ENCODE peak calls at places on chromosomes 12 and 14, in seven cellular contexts. One of them, this sample, is unnamed.

GRCh38 chr12:101737476-101737875 is 1.8 kb downstream of the SYCP3 start:
- DNase-seq in brain microvascular endothelial cell: no peak
- DNase-seq in CD8-positive, alpha-beta T cell: no peak
- DNase-seq in astrocyte: no peak
- DNase-seq in tibial artery: no peak
- DNase-seq in endothelial cell of umbilical vein: no peak
- DNase-seq in Peyer's patch: no peak
- DNase-seq in this sample: no peak

GRCh38 chr14:37139710-37140109 is 32.7 kb downstream of the SLC25A21 start:
- DNase-seq in endothelial cell of umbilical vein: no peak
- DNase-seq in CD8-positive, alpha-beta T cell: no peak
- DNase-seq in tibial artery: no peak
- DNase-seq in astrocyte: peak; percentile 77
- DNase-seq in Peyer's patch: no peak
- DNase-seq in brain microvascular endothelial cell: no peak
- DNase-seq in this sample: no peak

GRCh38 chr12:124727244-124727673 is 136.4 kb downstream of the SCARB1 start:
- DNase-seq in endothelial cell of umbilical vein: peak; percentile 86
- DNase-seq in Peyer's patch: no peak
- DNase-seq in brain microvascular endothelial cell: no peak
- DNase-seq in astrocyte: peak; percentile 56
- DNase-seq in CD8-positive, alpha-beta T cell: no peak
- DNase-seq in tibial artery: peak; percentile 85
- DNase-seq in this sample: peak; percentile 45

GRCh38 chr12:67394600-67394999 is 125.4 kb downstream of the CAND1 start:
- DNase-seq in astrocyte: peak; percentile 82
- DNase-seq in brain microvascular endothelial cell: peak; percentile 80
- DNase-seq in CD8-positive, alpha-beta T cell: no peak
- DNase-seq in Peyer's patch: no peak
- DNase-seq in endothelial cell of umbilical vein: peak; percentile 9
- DNase-seq in tibial artery: peak; percentile 74
- DNase-seq in this sample: no peak

GRCh38 chr12:9750276-9751203 is 10.2 kb downstream of the CD69 start:
- DNase-seq in Peyer's patch: no peak
- DNase-seq in brain microvascular endothelial cell: peak; percentile 65
- DNase-seq in CD8-positive, alpha-beta T cell: peak; percentile 58
- DNase-seq in endothelial cell of umbilical vein: peak; percentile 82
- DNase-seq in tibial artery: no peak
- DNase-seq in astrocyte: peak; percentile 47
- DNase-seq in this sample: peak; percentile 60

GRCh38 chr12:2284857-2285256 is 232.1 kb downstream of the CACNA1C start:
- DNase-seq in brain microvascular endothelial cell: peak; percentile 61
- DNase-seq in tibial artery: peak; percentile 89
- DNase-seq in astrocyte: peak; percentile 70
- DNase-seq in endothelial cell of umbilical vein: peak; percentile 31
- DNase-seq in CD8-positive, alpha-beta T cell: no peak
- DNase-seq in Peyer's patch: peak; percentile 83
- DNase-seq in this sample: peak; percentile 23

GRCh38 chr14:73610692-73611091 is 1.6 kb upstream of the ACOT6 start:
- DNase-seq in brain microvascular endothelial cell: no peak
- DNase-seq in Peyer's patch: no peak
- DNase-seq in tibial artery: no peak
- DNase-seq in endothelial cell of umbilical vein: peak; percentile 53
- DNase-seq in astrocyte: no peak
- DNase-seq in CD8-positive, alpha-beta T cell: no peak
- DNase-seq in this sample: no peak

GRCh38 chr12:100668939-100669536 is 95.6 kb downstream of the GAS2L3 start:
- DNase-seq in brain microvascular endothelial cell: peak; percentile 74
- DNase-seq in tibial artery: no peak
- DNase-seq in endothelial cell of umbilical vein: peak; percentile 71
- DNase-seq in Peyer's patch: peak; percentile 83
- DNase-seq in astrocyte: peak; percentile 27
- DNase-seq in CD8-positive, alpha-beta T cell: peak; percentile 21
- DNase-seq in this sample: peak; percentile 20

GRCh38 chr12:6872073-6873048 is 742 bp downstream of the SPSB2 start:
- DNase-seq in astrocyte: no peak
- DNase-seq in brain microvascular endothelial cell: peak; percentile 46
- DNase-seq in Peyer's patch: peak; percentile 94
- DNase-seq in tibial artery: peak; percentile 91
- DNase-seq in CD8-positive, alpha-beta T cell: peak; percentile 86
- DNase-seq in endothelial cell of umbilical vein: peak; percentile 82
- DNase-seq in this sample: peak; percentile 84

GRCh38 chr12:124080649-124081048 is 107.6 kb downstream of the ZNF664 start:
- DNase-seq in tibial artery: no peak
- DNase-seq in CD8-positive, alpha-beta T cell: no peak
- DNase-seq in Peyer's patch: no peak
- DNase-seq in brain microvascular endothelial cell: no peak
- DNase-seq in astrocyte: no peak
- DNase-seq in endothelial cell of umbilical vein: no peak
- DNase-seq in this sample: no peak

GRCh38 chr14:78227466-78228077 is 57.4 kb downstream of the NRXN3 start:
- DNase-seq in tibial artery: no peak
- DNase-seq in endothelial cell of umbilical vein: no peak
- DNase-seq in CD8-positive, alpha-beta T cell: no peak
- DNase-seq in astrocyte: no peak
- DNase-seq in brain microvascular endothelial cell: no peak
- DNase-seq in Peyer's patch: no peak
- DNase-seq in this sample: no peak

GRCh38 chr14:53954551-53955233 is 1.9 kb downstream of the BMP4 start:
- DNase-seq in endothelial cell of umbilical vein: peak; percentile 58
- DNase-seq in tibial artery: peak; percentile 71
- DNase-seq in Peyer's patch: peak; percentile 62
- DNase-seq in astrocyte: peak; percentile 39
- DNase-seq in brain microvascular endothelial cell: peak; percentile 10
- DNase-seq in CD8-positive, alpha-beta T cell: no peak
- DNase-seq in this sample: peak; percentile 33

GRCh38 chr12:14454098-14454907 is 88.8 kb downstream of the ATF7IP start:
- DNase-seq in astrocyte: peak; percentile 10
- DNase-seq in endothelial cell of umbilical vein: peak; percentile 33
- DNase-seq in tibial artery: no peak
- DNase-seq in brain microvascular endothelial cell: peak; percentile 54
- DNase-seq in CD8-positive, alpha-beta T cell: peak; percentile 13
- DNase-seq in Peyer's patch: no peak
- DNase-seq in this sample: peak; percentile 12

GRCh38 chr12:124914392-124915248 is at the start of gene UBC:
- DNase-seq in Peyer's patch: peak; percentile 93
- DNase-seq in endothelial cell of umbilical vein: peak; percentile 88
- DNase-seq in CD8-positive, alpha-beta T cell: peak; percentile 92
- DNase-seq in astrocyte: peak; percentile 90
- DNase-seq in brain microvascular endothelial cell: peak; percentile 88
- DNase-seq in tibial artery: peak; percentile 93
- DNase-seq in this sample: peak; percentile 99

GRCh38 chr14:46322076-46322475 is 329.5 kb downstream of the RPL10L start:
- DNase-seq in CD8-positive, alpha-beta T cell: no peak
- DNase-seq in astrocyte: no peak
- DNase-seq in tibial artery: no peak
- DNase-seq in endothelial cell of umbilical vein: no peak
- DNase-seq in Peyer's patch: no peak
- DNase-seq in brain microvascular endothelial cell: no peak
- DNase-seq in this sample: no peak

GRCh38 chr12:6218526-6218925 is 18.3 kb downstream of the CD9 start:
- DNase-seq in tibial artery: no peak
- DNase-seq in endothelial cell of umbilical vein: no peak
- DNase-seq in CD8-positive, alpha-beta T cell: no peak
- DNase-seq in Peyer's patch: no peak
- DNase-seq in astrocyte: no peak
- DNase-seq in brain microvascular endothelial cell: no peak
- DNase-seq in this sample: no peak

GRCh38 chr14:25049559-25050493 is at the start of gene STXBP6:
- DNase-seq in brain microvascular endothelial cell: no peak
- DNase-seq in tibial artery: peak; percentile 73
- DNase-seq in astrocyte: peak; percentile 54
- DNase-seq in endothelial cell of umbilical vein: peak; percentile 39
- DNase-seq in CD8-positive, alpha-beta T cell: no peak
- DNase-seq in Peyer's patch: peak; percentile 88
- DNase-seq in this sample: peak; percentile 24

GRCh38 chr14:51998348-51998747 is 9.0 kb downstream of the RTRAF start:
- DNase-seq in brain microvascular endothelial cell: no peak
- DNase-seq in CD8-positive, alpha-beta T cell: no peak
- DNase-seq in endothelial cell of umbilical vein: no peak
- DNase-seq in Peyer's patch: no peak
- DNase-seq in astrocyte: no peak
- DNase-seq in tibial artery: no peak
- DNase-seq in this sample: no peak

GRCh38 chr12:86193931-86194330 is 62.3 kb downstream of the MGAT4C start:
- DNase-seq in tibial artery: no peak
- DNase-seq in endothelial cell of umbilical vein: peak; percentile 59
- DNase-seq in brain microvascular endothelial cell: no peak
- DNase-seq in astrocyte: peak; percentile 33
- DNase-seq in CD8-positive, alpha-beta T cell: no peak
- DNase-seq in Peyer's patch: no peak
- DNase-seq in this sample: no peak

GRCh38 chr12:123748661-123749060 is 13.4 kb upstream of the DNAH10 start:
- DNase-seq in tibial artery: no peak
- DNase-seq in endothelial cell of umbilical vein: no peak
- DNase-seq in Peyer's patch: no peak
- DNase-seq in astrocyte: peak; percentile 46
- DNase-seq in CD8-positive, alpha-beta T cell: no peak
- DNase-seq in brain microvascular endothelial cell: peak; percentile 47
- DNase-seq in this sample: no peak

GRCh38 chr12:13505224-13505623 is 308.7 kb downstream of the EMP1 start:
- DNase-seq in endothelial cell of umbilical vein: no peak
- DNase-seq in Peyer's patch: no peak
- DNase-seq in brain microvascular endothelial cell: no peak
- DNase-seq in tibial artery: no peak
- DNase-seq in CD8-positive, alpha-beta T cell: no peak
- DNase-seq in astrocyte: no peak
- DNase-seq in this sample: no peak

DNA sequence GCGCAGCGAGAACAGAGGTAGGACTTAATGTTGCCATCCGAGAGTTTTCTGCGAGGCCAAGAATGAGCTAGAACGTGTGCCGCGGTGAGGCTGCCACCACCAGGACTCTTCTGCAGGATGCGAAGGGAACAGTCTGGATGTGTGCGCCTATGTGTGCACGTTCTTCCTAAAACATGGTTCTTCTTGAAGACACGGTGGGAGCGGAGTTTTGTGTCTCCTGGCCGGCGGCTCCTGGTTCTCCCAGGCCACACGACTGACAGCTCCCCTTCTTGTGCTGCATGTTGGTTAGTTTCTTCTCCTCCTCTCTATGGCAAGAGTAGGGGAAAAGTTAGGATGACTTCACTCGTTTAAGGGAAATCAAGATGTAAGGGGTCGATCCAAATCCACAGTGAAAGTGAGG is 56.2 kb upstream of the CORO1C start:
- DNase-seq in brain microvascular endothelial cell: no peak
- DNase-seq in astrocyte: no peak
- DNase-seq in tibial artery: no peak
- DNase-seq in endothelial cell of umbilical vein: no peak
- DNase-seq in Peyer's patch: no peak
- DNase-seq in CD8-positive, alpha-beta T cell: no peak
- DNase-seq in this sample: no peak
- H3K36me3 ChIP-seq in brain microvascular endothelial cell: peaks cover 89% of the 10 kb centered on the region
- H3K36me3 ChIP-seq in astrocyte: peaks cover 53% of the 10 kb centered on the region
- H3K36me3 ChIP-seq in tibial artery: peaks cover 38% of the 10 kb centered on the region
- H3K36me3 ChIP-seq in endothelial cell of umbilical vein: peaks cover 60% of the 10 kb centered on the region
- H3K36me3 ChIP-seq in Peyer's patch: no peaks in the 10 kb centered on the region
- H3K36me3 ChIP-seq in CD8-positive, alpha-beta T cell: peaks cover 20% of the 10 kb centered on the region
- H3K36me3 ChIP-seq in this sample: peaks cover 19% of the 10 kb centered on the region

GRCh38 chr12:65962921-65963883 is 138.9 kb downstream of the HMGA2 start:
- DNase-seq in Peyer's patch: no peak
- DNase-seq in CD8-positive, alpha-beta T cell: no peak
- DNase-seq in tibial artery: no peak
- DNase-seq in astrocyte: peak; percentile 80
- DNase-seq in endothelial cell of umbilical vein: peak; percentile 85
- DNase-seq in brain microvascular endothelial cell: no peak
- DNase-seq in this sample: no peak
- TF ChIP-seq CTCF in Peyer's patch: no peak
- TF ChIP-seq CTCF in CD8-positive, alpha-beta T cell: no peak
- TF ChIP-seq CTCF in tibial artery: no peak
- TF ChIP-seq CTCF in astrocyte: peak; percentile 22
- TF ChIP-seq CTCF in endothelial cell of umbilical vein: peak; percentile 7
- TF ChIP-seq CTCF in brain microvascular endothelial cell: peak; percentile 61
- TF ChIP-seq CTCF in this sample: peak; percentile 41

GRCh38 chr12:94304566-94305061 is 155.1 kb downstream of the CEP83 start:
- DNase-seq in endothelial cell of umbilical vein: no peak
- DNase-seq in astrocyte: peak; percentile 85
- DNase-seq in tibial artery: no peak
- DNase-seq in CD8-positive, alpha-beta T cell: no peak
- DNase-seq in Peyer's patch: no peak
- DNase-seq in brain microvascular endothelial cell: peak; percentile 60
- DNase-seq in this sample: no peak

GRCh38 chr12:94304012-94304411 is 155.6 kb downstream of the PLXNC1 start:
- DNase-seq in Peyer's patch: no peak
- DNase-seq in astrocyte: no peak
- DNase-seq in tibial artery: no peak
- DNase-seq in CD8-positive, alpha-beta T cell: no peak
- DNase-seq in brain microvascular endothelial cell: no peak
- DNase-seq in endothelial cell of umbilical vein: no peak
- DNase-seq in this sample: no peak

GRCh38 chr12:94309348-94309747 is 150.3 kb downstream of the CEP83 start:
- DNase-seq in endothelial cell of umbilical vein: no peak
- DNase-seq in tibial artery: no peak
- DNase-seq in brain microvascular endothelial cell: no peak
- DNase-seq in Peyer's patch: no peak
- DNase-seq in CD8-positive, alpha-beta T cell: no peak
- DNase-seq in astrocyte: no peak
- DNase-seq in this sample: peak; percentile 62

GRCh38 chr12:94308612-94309011 is 151.1 kb downstream of the CEP83 start:
- DNase-seq in astrocyte: peak; percentile 31
- DNase-seq in endothelial cell of umbilical vein: peak; percentile 73
- DNase-seq in CD8-positive, alpha-beta T cell: no peak
- DNase-seq in brain microvascular endothelial cell: no peak
- DNase-seq in Peyer's patch: no peak
- DNase-seq in tibial artery: no peak
- DNase-seq in this sample: peak; percentile 13

DNA sequence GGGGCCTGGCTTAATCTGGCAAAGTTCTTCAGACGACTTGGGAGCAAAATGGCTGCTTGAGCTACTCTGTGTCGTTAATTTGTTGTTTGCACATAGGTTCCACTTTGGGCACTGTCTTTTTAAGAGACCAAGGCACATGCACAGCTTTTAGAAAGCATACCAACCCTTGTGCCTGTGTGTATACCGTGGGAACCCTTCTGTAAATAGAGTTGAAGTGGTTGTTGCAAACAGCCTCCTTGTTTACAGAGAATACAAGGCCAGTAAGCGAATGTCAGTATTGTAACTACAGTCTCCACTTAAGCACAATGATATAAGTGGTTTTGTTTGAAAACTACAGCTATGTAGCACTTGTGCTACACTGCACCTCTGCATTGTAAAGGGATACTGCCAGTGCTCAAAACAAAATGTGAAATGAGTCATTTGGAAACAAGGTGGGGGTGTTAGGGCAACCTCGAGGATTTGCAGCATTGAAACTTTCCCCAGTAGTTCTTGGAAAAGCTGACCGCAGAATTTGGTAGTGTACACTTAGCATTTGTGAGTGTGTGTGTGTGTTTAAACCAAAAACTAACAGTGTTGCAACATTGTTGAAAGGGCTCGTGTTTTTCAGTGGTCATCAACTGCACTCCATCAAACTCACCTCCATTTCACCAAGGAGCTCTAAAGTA is 154.2 kb downstream of the CEP83 start:
- DNase-seq in astrocyte: peak; percentile 95
- DNase-seq in Peyer's patch: no peak
- DNase-seq in brain microvascular endothelial cell: no peak
- DNase-seq in endothelial cell of umbilical vein: no peak
- DNase-seq in CD8-positive, alpha-beta T cell: no peak
- DNase-seq in tibial artery: no peak
- DNase-seq in this sample: peak; percentile 41
- H3K4me3 ChIP-seq in astrocyte: no peak overlapping the region
- H3K4me3 ChIP-seq in Peyer's patch: no peak overlapping the region
- H3K4me3 ChIP-seq in brain microvascular endothelial cell: no peak overlapping the region
- H3K4me3 ChIP-seq in endothelial cell of umbilical vein: no peak overlapping the region
- H3K4me3 ChIP-seq in CD8-positive, alpha-beta T cell: no peak overlapping the region
- H3K4me3 ChIP-seq in tibial artery: no peak overlapping the region
- H3K4me3 ChIP-seq in this sample: no peak overlapping the region

GRCh38 chr14:50113381-50113811 is 3.0 kb downstream of the VCPKMT start:
- DNase-seq in brain microvascular endothelial cell: no peak
- DNase-seq in CD8-positive, alpha-beta T cell: no peak
- DNase-seq in Peyer's patch: no peak
- DNase-seq in tibial artery: no peak
- DNase-seq in endothelial cell of umbilical vein: no peak
- DNase-seq in astrocyte: no peak
- DNase-seq in this sample: peak; percentile 80
- H3K36me3 ChIP-seq in brain microvascular endothelial cell: peaks cover 36% of the 10 kb centered on the region
- H3K36me3 ChIP-seq in CD8-positive, alpha-beta T cell: peaks cover 25% of the 10 kb centered on the region
- H3K36me3 ChIP-seq in Peyer's patch: no peaks in the 10 kb centered on the region
- H3K36me3 ChIP-seq in tibial artery: peaks cover 27% of the 10 kb centered on the region
- H3K36me3 ChIP-seq in endothelial cell of umbilical vein: peaks cover 13% of the 10 kb centered on the region
- H3K36me3 ChIP-seq in astrocyte: peaks cover 52% of the 10 kb centered on the region
- H3K36me3 ChIP-seq in this sample: peaks cover 10% of the 10 kb centered on the region